ENCODE peak calls at places on chromosomes 1 and 21, in eight cellular contexts. One of them, this sample, is unnamed.

GRCh38 chr1:214106375-214106774 is 118.6 kb downstream of the PROX1 start:
- DNase-seq in CD8-positive, alpha-beta T cell: no peak
- DNase-seq in nucleus accumbens: no peak
- DNase-seq in AG08395: no peak
- DNase-seq in NCI-H524: no peak
- DNase-seq in CD8-positive, alpha-beta memory T cell: no peak
- DNase-seq in NCI-H1436: no peak
- DNase-seq in progenitor cell of endocrine pancreas: no peak
- DNase-seq in this sample: no peak

GRCh38 chr21:44043613-44044012 is 31.5 kb downstream of the TRAPPC10 start:
- DNase-seq in CD8-positive, alpha-beta T cell: no peak
- DNase-seq in nucleus accumbens: no peak
- DNase-seq in AG08395: no peak
- DNase-seq in NCI-H524: no peak
- DNase-seq in CD8-positive, alpha-beta memory T cell: no peak
- DNase-seq in NCI-H1436: no peak
- DNase-seq in progenitor cell of endocrine pancreas: no peak
- DNase-seq in this sample: no peak

GRCh38 chr1:208269338-208269666 is 25.1 kb upstream of the PLXNA2 start:
- DNase-seq in CD8-positive, alpha-beta T cell: no peak
- DNase-seq in nucleus accumbens: no peak
- DNase-seq in AG08395: no peak
- DNase-seq in NCI-H524: no peak
- DNase-seq in CD8-positive, alpha-beta memory T cell: no peak
- DNase-seq in NCI-H1436: no peak
- DNase-seq in progenitor cell of endocrine pancreas: no peak
- DNase-seq in this sample: no peak

GRCh38 chr1:1433804-1434130 is 1.7 kb upstream of the VWA1 start:
- DNase-seq in CD8-positive, alpha-beta T cell: no peak
- DNase-seq in nucleus accumbens: no peak
- DNase-seq in AG08395: peak
- DNase-seq in NCI-H524: no peak
- DNase-seq in CD8-positive, alpha-beta memory T cell: no peak
- DNase-seq in NCI-H1436: no peak
- DNase-seq in progenitor cell of endocrine pancreas: no peak
- DNase-seq in this sample: no peak

GRCh38 chr1:93178418-93178817 is 1.8 kb downstream of the TMED5 start:
- DNase-seq in CD8-positive, alpha-beta T cell: no peak
- DNase-seq in nucleus accumbens: no peak
- DNase-seq in AG08395: no peak
- DNase-seq in NCI-H524: no peak
- DNase-seq in CD8-positive, alpha-beta memory T cell: no peak
- DNase-seq in NCI-H1436: no peak
- DNase-seq in progenitor cell of endocrine pancreas: no peak
- DNase-seq in this sample: no peak

GRCh38 chr1:112698366-112699310 is 8.3 kb downstream of the RHOC start:
- DNase-seq in CD8-positive, alpha-beta T cell: no peak
- DNase-seq in nucleus accumbens: no peak
- DNase-seq in AG08395: no peak
- DNase-seq in NCI-H524: no peak
- DNase-seq in CD8-positive, alpha-beta memory T cell: no peak
- DNase-seq in NCI-H1436: peak
- DNase-seq in progenitor cell of endocrine pancreas: no peak
- DNase-seq in this sample: peak

GRCh38 chr1:110173466-110174117 is 23.3 kb downstream of the SLC6A17 start:
- DNase-seq in CD8-positive, alpha-beta T cell: no peak
- DNase-seq in nucleus accumbens: no peak
- DNase-seq in AG08395: peak
- DNase-seq in NCI-H524: no peak
- DNase-seq in CD8-positive, alpha-beta memory T cell: no peak
- DNase-seq in NCI-H1436: no peak
- DNase-seq in progenitor cell of endocrine pancreas: no peak
- DNase-seq in this sample: no peak

GRCh38 chr1:4702927-4703326 is 48.5 kb downstream of the AJAP1 start:
- DNase-seq in CD8-positive, alpha-beta T cell: no peak
- DNase-seq in nucleus accumbens: no peak
- DNase-seq in AG08395: no peak
- DNase-seq in NCI-H524: no peak
- DNase-seq in CD8-positive, alpha-beta memory T cell: no peak
- DNase-seq in NCI-H1436: no peak
- DNase-seq in progenitor cell of endocrine pancreas: no peak
- DNase-seq in this sample: no peak

GRCh38 chr1:145690587-145691558 is 16.3 kb downstream of the PDZK1 start:
- DNase-seq in CD8-positive, alpha-beta T cell: peak
- DNase-seq in nucleus accumbens: no peak
- DNase-seq in AG08395: peak
- DNase-seq in NCI-H524: no peak
- DNase-seq in CD8-positive, alpha-beta memory T cell: peak
- DNase-seq in NCI-H1436: no peak
- DNase-seq in progenitor cell of endocrine pancreas: no peak
- DNase-seq in this sample: no peak

GRCh38 chr1:83999316-83999819 is 436 bp upstream of the TTLL7 start:
- DNase-seq in CD8-positive, alpha-beta T cell: peak
- DNase-seq in nucleus accumbens: peak
- DNase-seq in AG08395: peak
- DNase-seq in NCI-H524: no peak
- DNase-seq in CD8-positive, alpha-beta memory T cell: no peak
- DNase-seq in NCI-H1436: peak
- DNase-seq in progenitor cell of endocrine pancreas: no peak
- DNase-seq in this sample: peak

GRCh38 chr1:44616991-44617702 is 57.1 kb downstream of the TMEM53 start:
- DNase-seq in CD8-positive, alpha-beta T cell: no peak
- DNase-seq in nucleus accumbens: no peak
- DNase-seq in AG08395: peak
- DNase-seq in NCI-H524: no peak
- DNase-seq in CD8-positive, alpha-beta memory T cell: no peak
- DNase-seq in NCI-H1436: no peak
- DNase-seq in progenitor cell of endocrine pancreas: peak
- DNase-seq in this sample: no peak

GRCh38 chr1:70034403-70034802 is 171.0 kb downstream of the LRRC40 start:
- DNase-seq in CD8-positive, alpha-beta T cell: no peak
- DNase-seq in nucleus accumbens: no peak
- DNase-seq in AG08395: peak
- DNase-seq in NCI-H524: peak
- DNase-seq in CD8-positive, alpha-beta memory T cell: no peak
- DNase-seq in NCI-H1436: peak
- DNase-seq in progenitor cell of endocrine pancreas: no peak
- DNase-seq in this sample: peak

GRCh38 chr1:48442864-48443619 is 29.0 kb downstream of the SPATA6 start:
- DNase-seq in CD8-positive, alpha-beta T cell: no peak
- DNase-seq in nucleus accumbens: no peak
- DNase-seq in AG08395: no peak
- DNase-seq in NCI-H524: no peak
- DNase-seq in CD8-positive, alpha-beta memory T cell: no peak
- DNase-seq in NCI-H1436: no peak
- DNase-seq in progenitor cell of endocrine pancreas: no peak
- DNase-seq in this sample: no peak

GRCh38 chr21:41593051-41593783 is 85.3 kb upstream of the TMPRSS2 start:
- DNase-seq in CD8-positive, alpha-beta T cell: no peak
- DNase-seq in nucleus accumbens: no peak
- DNase-seq in AG08395: no peak
- DNase-seq in NCI-H524: no peak
- DNase-seq in CD8-positive, alpha-beta memory T cell: no peak
- DNase-seq in NCI-H1436: no peak
- DNase-seq in progenitor cell of endocrine pancreas: no peak
- DNase-seq in this sample: no peak

GRCh38 chr1:41735139-41735538 is 183.6 kb downstream of the HIVEP3 start:
- DNase-seq in CD8-positive, alpha-beta T cell: no peak
- DNase-seq in nucleus accumbens: no peak
- DNase-seq in AG08395: no peak
- DNase-seq in NCI-H524: no peak
- DNase-seq in CD8-positive, alpha-beta memory T cell: no peak
- DNase-seq in NCI-H1436: no peak
- DNase-seq in progenitor cell of endocrine pancreas: no peak
- DNase-seq in this sample: no peak

GRCh38 chr1:26999440-26999987 is 6.0 kb downstream of the TRNP1 start:
- DNase-seq in CD8-positive, alpha-beta T cell: no peak
- DNase-seq in nucleus accumbens: no peak
- DNase-seq in AG08395: peak
- DNase-seq in NCI-H524: no peak
- DNase-seq in CD8-positive, alpha-beta memory T cell: no peak
- DNase-seq in NCI-H1436: no peak
- DNase-seq in progenitor cell of endocrine pancreas: no peak
- DNase-seq in this sample: no peak

GRCh38 chr1:186482661-186483255 is 21.8 kb upstream of the PDC start:
- DNase-seq in CD8-positive, alpha-beta T cell: peak
- DNase-seq in nucleus accumbens: no peak
- DNase-seq in AG08395: peak
- DNase-seq in NCI-H524: peak
- DNase-seq in CD8-positive, alpha-beta memory T cell: no peak
- DNase-seq in NCI-H1436: peak
- DNase-seq in progenitor cell of endocrine pancreas: peak
- DNase-seq in this sample: peak

GRCh38 chr1:151292207-151293030 is 10.3 kb downstream of the ZNF687 start:
- DNase-seq in CD8-positive, alpha-beta T cell: peak
- DNase-seq in nucleus accumbens: no peak
- DNase-seq in AG08395: no peak
- DNase-seq in NCI-H524: no peak
- DNase-seq in CD8-positive, alpha-beta memory T cell: no peak
- DNase-seq in NCI-H1436: no peak
- DNase-seq in progenitor cell of endocrine pancreas: no peak
- DNase-seq in this sample: no peak

GRCh38 chr1:8474369-8474768 is 156.5 kb downstream of the SLC45A1 start:
- DNase-seq in CD8-positive, alpha-beta T cell: no peak
- DNase-seq in nucleus accumbens: no peak
- DNase-seq in AG08395: no peak
- DNase-seq in NCI-H524: no peak
- DNase-seq in CD8-positive, alpha-beta memory T cell: no peak
- DNase-seq in NCI-H1436: no peak
- DNase-seq in progenitor cell of endocrine pancreas: no peak
- DNase-seq in this sample: no peak

GRCh38 chr1:105730701-105731100 is 1325.8 kb upstream of the PRMT6 start:
- DNase-seq in CD8-positive, alpha-beta T cell: no peak
- DNase-seq in nucleus accumbens: no peak
- DNase-seq in AG08395: no peak
- DNase-seq in NCI-H524: no peak
- DNase-seq in CD8-positive, alpha-beta memory T cell: no peak
- DNase-seq in NCI-H1436: no peak
- DNase-seq in progenitor cell of endocrine pancreas: no peak
- DNase-seq in this sample: no peak

GRCh38 chr1:8702121-8702520 is 115.3 kb downstream of the RERE start:
- DNase-seq in CD8-positive, alpha-beta T cell: no peak
- DNase-seq in nucleus accumbens: no peak
- DNase-seq in AG08395: no peak
- DNase-seq in NCI-H524: peak
- DNase-seq in CD8-positive, alpha-beta memory T cell: no peak
- DNase-seq in NCI-H1436: no peak
- DNase-seq in progenitor cell of endocrine pancreas: peak
- DNase-seq in this sample: no peak

GRCh38 chr1:64847666-64848065 is 102.8 kb downstream of the RAVER2 start:
- DNase-seq in CD8-positive, alpha-beta T cell: no peak
- DNase-seq in nucleus accumbens: no peak
- DNase-seq in AG08395: no peak
- DNase-seq in NCI-H524: no peak
- DNase-seq in CD8-positive, alpha-beta memory T cell: no peak
- DNase-seq in NCI-H1436: no peak
- DNase-seq in progenitor cell of endocrine pancreas: no peak
- DNase-seq in this sample: no peak

GRCh38 chr21:37917612-37918011 is 1.4 kb upstream of the KCNJ6 start:
- DNase-seq in CD8-positive, alpha-beta T cell: no peak
- DNase-seq in nucleus accumbens: no peak
- DNase-seq in AG08395: peak
- DNase-seq in NCI-H524: no peak
- DNase-seq in CD8-positive, alpha-beta memory T cell: no peak
- DNase-seq in NCI-H1436: no peak
- DNase-seq in progenitor cell of endocrine pancreas: no peak
- DNase-seq in this sample: no peak

GRCh38 chr1:26373281-26373680 is 731 bp upstream of the ZNF683 start:
- DNase-seq in CD8-positive, alpha-beta T cell: peak
- DNase-seq in nucleus accumbens: no peak
- DNase-seq in AG08395: no peak
- DNase-seq in NCI-H524: no peak
- DNase-seq in CD8-positive, alpha-beta memory T cell: peak
- DNase-seq in NCI-H1436: no peak
- DNase-seq in progenitor cell of endocrine pancreas: no peak
- DNase-seq in this sample: no peak

GRCh38 chr1:31348449-31348848 is 24.4 kb downstream of the FABP3 start:
- DNase-seq in CD8-positive, alpha-beta T cell: no peak
- DNase-seq in nucleus accumbens: no peak
- DNase-seq in AG08395: no peak
- DNase-seq in NCI-H524: no peak
- DNase-seq in CD8-positive, alpha-beta memory T cell: no peak
- DNase-seq in NCI-H1436: no peak
- DNase-seq in progenitor cell of endocrine pancreas: no peak
- DNase-seq in this sample: no peak

GRCh38 chr1:200040516-200041138 is 13.1 kb downstream of the NR5A2 start:
- DNase-seq in CD8-positive, alpha-beta T cell: no peak
- DNase-seq in nucleus accumbens: no peak
- DNase-seq in AG08395: no peak
- DNase-seq in NCI-H524: no peak
- DNase-seq in CD8-positive, alpha-beta memory T cell: no peak
- DNase-seq in NCI-H1436: no peak
- DNase-seq in progenitor cell of endocrine pancreas: no peak
- DNase-seq in this sample: no peak

GRCh38 chr21:42674351-42674940 is 21.0 kb downstream of the PDE9A start:
- DNase-seq in CD8-positive, alpha-beta T cell: no peak
- DNase-seq in nucleus accumbens: no peak
- DNase-seq in AG08395: no peak
- DNase-seq in NCI-H524: no peak
- DNase-seq in CD8-positive, alpha-beta memory T cell: no peak
- DNase-seq in NCI-H1436: peak
- DNase-seq in progenitor cell of endocrine pancreas: no peak
- DNase-seq in this sample: no peak

GRCh38 chr1:11794446-11795237 is 11.1 kb downstream of the MTHFR start:
- DNase-seq in CD8-positive, alpha-beta T cell: no peak
- DNase-seq in nucleus accumbens: no peak
- DNase-seq in AG08395: no peak
- DNase-seq in NCI-H524: no peak
- DNase-seq in CD8-positive, alpha-beta memory T cell: no peak
- DNase-seq in NCI-H1436: no peak
- DNase-seq in progenitor cell of endocrine pancreas: no peak
- DNase-seq in this sample: no peak

GRCh38 chr1:23592209-23592905 is 33.1 kb upstream of the ID3 start:
- DNase-seq in CD8-positive, alpha-beta T cell: no peak
- DNase-seq in nucleus accumbens: no peak
- DNase-seq in AG08395: no peak
- DNase-seq in NCI-H524: peak
- DNase-seq in CD8-positive, alpha-beta memory T cell: no peak
- DNase-seq in NCI-H1436: no peak
- DNase-seq in progenitor cell of endocrine pancreas: no peak
- DNase-seq in this sample: no peak

GRCh38 chr1:61053712-61054608 is 28.4 kb upstream of the NFIA start:
- DNase-seq in CD8-positive, alpha-beta T cell: no peak
- DNase-seq in nucleus accumbens: no peak
- DNase-seq in AG08395: no peak
- DNase-seq in NCI-H524: no peak
- DNase-seq in CD8-positive, alpha-beta memory T cell: peak
- DNase-seq in NCI-H1436: no peak
- DNase-seq in progenitor cell of endocrine pancreas: no peak
- DNase-seq in this sample: no peak

GRCh38 chr1:180945151-180945550 is 32.5 kb downstream of the KIAA1614 start:
- DNase-seq in CD8-positive, alpha-beta T cell: peak
- DNase-seq in nucleus accumbens: no peak
- DNase-seq in AG08395: no peak
- DNase-seq in NCI-H524: no peak
- DNase-seq in CD8-positive, alpha-beta memory T cell: no peak
- DNase-seq in NCI-H1436: peak
- DNase-seq in progenitor cell of endocrine pancreas: no peak
- DNase-seq in this sample: no peak

This sample was measured in NCI-H2107.